ENCODE peak calls at places on chromosomes 7 and 10, in nine cellular contexts. J is tibial artery; Q is stomach; D is coronary artery; S is RWPE2; B is CD8-positive, alpha-beta T cell; U is GM20000; N is AG10803; O is cardiac muscle cell. C is an unnamed sample.

GRCh38 chr7:4045450-4045849 is 636.6 kb upstream of the FOXK1 start:
- DNase-seq in U (no peak), D (no peak), B (no peak), Q (no peak), O (no peak), N (no peak), S (no peak), J (no peak), C (no peak)

GRCh38 chr10:108787932-108788331 is 1135.4 kb downstream of the XPNPEP1 start:
- DNase-seq in B (no peak), O (no peak), Q (no peak), J (no peak), S (no peak), U (no peak), N (peak), D (no peak), C (no peak)

GRCh38 chr7:116170180-116170579 is 40.2 kb upstream of the TES start:
- DNase-seq in D (no peak), J (no peak), B (no peak), S (no peak), N (no peak), Q (no peak), U (no peak), O (no peak), C (no peak)

GRCh38 chr7:38244516-38244915 is 28.9 kb downstream of the TARP start:
- DNase-seq in D (no peak), S (no peak), Q (no peak), O (no peak), J (no peak), U (no peak), N (no peak), B (no peak), C (no peak)

GRCh38 chr10:32321016-32321631 is 25.8 kb downstream of the EPC1 start:
- DNase-seq in Q (no peak), J (no peak), D (no peak), U (no peak), N (no peak), B (no peak), O (no peak), S (no peak), C (no peak)

GRCh38 chr7:45911311-45911710 is 9.8 kb downstream of the IGFBP3 start:
- DNase-seq in Q (no peak), U (no peak), D (no peak), N (peak), B (no peak), O (no peak), S (no peak), J (no peak), C (no peak)

GRCh38 chr10:924524-924859 is 7.0 kb downstream of the LARP4B start:
- DNase-seq in O (no peak), S (no peak), Q (no peak), J (no peak), D (no peak), U (no peak), B (no peak), N (no peak), C (no peak)

GRCh38 chr10:85602306-85602705 is 764.3 kb downstream of the GRID1 start:
- DNase-seq in J (no peak), U (no peak), Q (no peak), B (no peak), O (no peak), D (no peak), N (no peak), S (no peak), C (no peak)

GRCh38 chr7:22728416-22729029 is 1.5 kb downstream of the IL6 start:
- DNase-seq in Q (no peak), J (no peak), B (no peak), S (no peak), U (no peak), D (no peak), O (peak), N (peak), C (peak)

GRCh38 chr7:24979470-24979862 is 512 bp downstream of the OSBPL3 start:
- DNase-seq in D (no peak), B (peak), J (peak), Q (peak), S (peak), O (peak), N (peak), U (peak), C (no peak)

GRCh38 chr10:86170255-86171153 is 196.1 kb downstream of the GRID1 start:
- DNase-seq in O (no peak), S (no peak), D (no peak), J (peak), N (no peak), U (peak), B (no peak), Q (no peak), C (no peak)

GRCh38 chr7:209846-210245 is 17.5 kb downstream of the FAM20C start:
- DNase-seq in D (no peak), S (no peak), O (no peak), U (no peak), B (no peak), N (no peak), J (no peak), Q (no peak), C (no peak)

GRCh38 chr10:29643785-29644501 is 9.2 kb upstream of the SVIL start:
- DNase-seq in J (peak), S (no peak), B (no peak), Q (no peak), N (peak), U (no peak), O (no peak), D (no peak), C (no peak)

GRCh38 chr7:64632029-64632428 is 33.9 kb upstream of the ZNF107 start:
- DNase-seq in Q (no peak), D (no peak), S (no peak), N (no peak), B (no peak), U (no peak), J (no peak), O (no peak), C (no peak)

GRCh38 chr7:924541-925231 is 29.8 kb downstream of the ADAP1 start:
- DNase-seq in D (no peak), S (peak), B (no peak), Q (peak), N (no peak), O (no peak), J (peak), U (peak), C (no peak)

GRCh38 chr10:91653214-91653875 is 20.5 kb upstream of the PPP1R3C start:
- DNase-seq in O (no peak), N (peak), J (no peak), B (no peak), U (no peak), S (no peak), D (no peak), Q (no peak), C (peak)

GRCh38 chr10:79206300-79207095 is 137.7 kb downstream of the ZMIZ1 start:
- DNase-seq in O (no peak), Q (no peak), J (no peak), U (no peak), S (no peak), B (no peak), D (no peak), N (no peak), C (no peak)

GRCh38 chr7:27221201-27221797 is 21.3 kb upstream of the EVX1 start:
- DNase-seq in B (no peak), S (no peak), D (no peak), J (no peak), Q (no peak), N (no peak), O (no peak), U (no peak), C (no peak)

GRCh38 chr10:105806-106205 is 29.4 kb upstream of the ZMYND11 start:
- DNase-seq in B (no peak), U (no peak), O (no peak), J (no peak), S (no peak), N (no peak), D (no peak), Q (no peak), C (no peak)

GRCh38 chr7:151759591-151760042 is 117.3 kb downstream of the PRKAG2 start:
- DNase-seq in J (peak), B (peak), N (peak), O (peak), D (no peak), U (peak), S (no peak), Q (peak), C (peak)

GRCh38 chr7:131381069-131381838 is 53.6 kb downstream of the MKLN1 start:
- DNase-seq in U (no peak), O (no peak), N (peak), J (no peak), B (no peak), Q (no peak), D (no peak), S (no peak), C (no peak)

GRCh38 chr7:51237727-51238126 is 78.9 kb downstream of the COBL start:
- DNase-seq in D (no peak), U (no peak), N (no peak), B (no peak), J (no peak), S (no peak), Q (no peak), O (no peak), C (no peak)

GRCh38 chr10:22723343-22723779 is 9.0 kb upstream of the PIP4K2A start:
- DNase-seq in B (no peak), O (no peak), D (no peak), J (no peak), S (no peak), N (no peak), Q (no peak), U (peak), C (no peak)

GRCh38 chr10:71068811-71069411 is 143.5 kb upstream of the UNC5B start:
- DNase-seq in Q (no peak), U (no peak), N (peak), O (no peak), B (no peak), S (no peak), D (peak), J (peak), C (no peak)

GRCh38 chr7:54841772-54842707 is 83.0 kb upstream of the SEC61G start:
- DNase-seq in S (no peak), N (peak), O (peak), D (no peak), U (no peak), J (no peak), Q (no peak), B (no peak), C (peak)

GRCh38 chr10:24149640-24150039 is 59.3 kb upstream of the KIAA1217 start:
- DNase-seq in Q (no peak), J (no peak), U (no peak), D (no peak), O (no peak), N (no peak), B (no peak), S (no peak), C (no peak)

GRCh38 chr10:132884691-132885271 is 57.6 kb downstream of the CFAP46 start:
- DNase-seq in J (peak), O (no peak), D (no peak), N (no peak), Q (no peak), U (no peak), B (no peak), S (peak), C (no peak)

GRCh38 chr10:35127289-35127891 is 744 bp downstream of the CREM start:
- DNase-seq in B (peak), S (peak), D (peak), U (peak), J (peak), N (peak), O (peak), Q (peak), C (no peak)

GRCh38 chr10:97717627-97718026 is 4.1 kb downstream of the MARVELD1 start:
- DNase-seq in J (peak), Q (no peak), N (no peak), U (no peak), S (no peak), D (no peak), O (no peak), B (no peak), C (no peak)

GRCh38 chr7:7188091-7188490 is 5.7 kb downstream of the C1GALT1 start:
- DNase-seq in S (no peak), O (no peak), B (no peak), Q (no peak), D (no peak), J (no peak), N (no peak), U (no peak), C (no peak)

GRCh38 chr7:33076737-33077136 is 14.2 kb upstream of the NT5C3A start:
- DNase-seq in D (no peak), B (no peak), U (no peak), O (no peak), Q (no peak), J (no peak), S (no peak), N (no peak), C (no peak)

GRCh38 chr10:68423522-68423921 is 16.4 kb upstream of the RUFY2 start:
- DNase-seq in J (no peak), D (no peak), U (no peak), O (no peak), Q (no peak), S (no peak), N (no peak), B (peak), C (no peak)

GRCh38 chr7:27154369-27154768 is 2.0 kb upstream of the HOXA3 start:
- DNase-seq in U (no peak), S (peak), D (no peak), B (no peak), J (peak), Q (peak), O (no peak), N (no peak), C (no peak)

GRCh38 chr10:126098216-126098561 is 201.8 kb downstream of the FANK1 start:
- DNase-seq in O (no peak), J (no peak), Q (no peak), N (no peak), B (no peak), S (no peak), U (no peak), D (no peak), C (no peak)

GRCh38 chr10:126092806-126093205 is 196.4 kb downstream of the FANK1 start:
- DNase-seq in B (no peak), S (no peak), Q (no peak), D (no peak), U (no peak), N (peak), J (no peak), O (no peak), C (peak)

GRCh38 chr10:126094537-126094936 is 198.2 kb downstream of the FANK1 start:
- DNase-seq in Q (no peak), N (no peak), O (no peak), D (no peak), S (no peak), J (no peak), U (no peak), B (no peak), C (no peak)

GRCh38 chr10:126101744-126102143 is 205.4 kb downstream of the FANK1 start:
- DNase-seq in N (no peak), S (no peak), O (no peak), D (no peak), U (peak), J (no peak), Q (no peak), B (no peak), C (no peak)

DNA sequence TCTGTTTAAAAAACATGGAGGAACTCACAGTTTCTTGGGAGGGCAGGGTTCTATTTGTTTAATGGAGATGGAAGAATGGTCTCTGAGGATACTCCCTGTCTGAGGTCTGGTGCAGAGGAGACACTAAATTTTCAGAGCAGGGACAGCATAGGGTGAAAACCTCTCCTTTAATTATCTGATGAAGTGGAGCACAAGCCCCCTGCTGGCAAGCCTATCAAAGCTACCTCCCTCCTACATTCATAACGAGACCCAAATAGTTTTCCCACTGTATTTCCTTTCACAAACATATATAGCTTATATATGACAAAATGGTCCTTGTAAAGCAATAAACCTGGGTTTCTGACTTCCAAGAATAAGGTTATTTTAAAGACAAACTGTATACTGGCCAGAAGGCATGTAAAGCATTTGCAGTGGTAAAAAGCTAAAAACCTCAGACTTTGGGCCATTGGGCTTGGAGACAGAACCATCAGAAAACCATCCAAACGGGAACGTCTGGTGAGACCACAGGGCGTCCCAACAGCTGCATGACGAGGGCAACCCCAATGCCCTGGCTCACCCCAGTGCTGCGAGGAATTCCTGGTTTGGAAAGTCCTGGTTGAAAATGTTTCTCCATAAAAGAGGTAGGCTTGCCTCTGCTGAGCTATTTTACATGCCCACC is 201.3 kb downstream of the FANK1 start:
- DNase-seq in J (no peak), O (no peak), N (no peak), S (no peak), B (no peak), D (no peak), U (no peak), Q (no peak), C (no peak)
- TF ChIP-seq CTCF in J (no peak), O (peak), N (no peak), S (peak), B (no peak), D (no peak), U (peak), Q (peak), C (no peak)

GRCh38 chr10:88318803-88319202 is 264.3 kb downstream of the RNLS start:
- DNase-seq in J (no peak), N (no peak), S (no peak), D (no peak), Q (no peak), B (no peak), U (no peak), O (no peak), C (no peak)
- TF ChIP-seq CTCF in J (no peak), N (peak), S (no peak), D (no peak), Q (no peak), B (no peak), U (no peak), O (no peak), C (peak)

DNA sequence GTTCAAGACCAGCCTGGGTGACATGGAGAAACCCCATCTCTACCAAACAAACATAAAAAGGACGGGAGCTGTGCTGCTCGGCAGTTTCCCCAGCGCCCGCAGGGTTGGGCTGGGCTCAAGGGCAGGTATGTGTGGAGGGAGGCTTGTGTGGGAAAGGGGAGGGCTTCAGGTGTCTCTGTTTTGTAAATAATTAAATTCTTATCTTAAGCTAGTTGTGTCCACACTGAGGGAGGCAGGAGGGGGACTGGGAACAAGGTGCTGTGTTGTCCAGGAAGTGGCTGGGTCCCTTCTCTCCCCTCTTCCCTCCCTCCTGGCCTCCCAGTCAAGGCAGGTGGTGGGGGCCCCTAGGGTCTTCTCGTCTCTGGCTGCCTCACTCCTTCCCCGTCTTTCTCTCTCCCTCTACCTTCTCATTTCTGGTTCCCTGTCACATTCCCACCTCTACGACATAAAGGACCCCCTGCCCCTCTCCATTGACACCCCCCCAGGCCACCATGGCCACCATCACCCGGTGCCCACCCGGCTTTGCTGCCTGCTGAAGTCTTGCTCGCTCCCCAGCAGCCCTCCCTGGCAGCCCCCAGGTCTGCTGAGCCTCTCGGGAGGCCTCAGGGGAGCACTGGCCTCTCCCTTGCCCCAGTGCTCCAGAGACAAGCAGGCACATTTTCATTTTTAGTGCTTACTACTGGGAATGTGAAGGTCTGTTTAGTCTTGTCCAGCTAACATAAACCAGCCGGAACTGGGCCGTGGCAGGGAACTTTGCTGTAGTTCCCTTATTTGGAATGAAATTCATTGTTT is 19.3 kb downstream of the NEURL1 start:
- DNase-seq in O (no peak), U (no peak), N (no peak), D (no peak), S (no peak), Q (peak), B (no peak), J (no peak), C (no peak)
- TF ChIP-seq CTCF in O (no peak), U (no peak), N (no peak), D (no peak), S (no peak), Q (no peak), B (no peak), J (no peak), C (no peak)

GRCh38 chr7:18610331-18610948 is 114.9 kb downstream of the HDAC9 start:
- DNase-seq in Q (no peak), O (peak), S (no peak), D (no peak), N (peak), J (no peak), B (no peak), U (peak), C (no peak)
- TF ChIP-seq CTCF in Q (peak), O (peak), S (peak), D (no peak), N (peak), J (peak), B (no peak), U (peak), C (peak)

GRCh38 chr10:124998624-124999291 is 56.8 kb downstream of the ZRANB1 start:
- DNase-seq in B (no peak), N (no peak), U (peak), O (no peak), J (peak), D (peak), S (no peak), Q (no peak), C (no peak)

GRCh38 chr10:125002044-125002422 is 60.1 kb downstream of the ZRANB1 start:
- DNase-seq in D (no peak), S (no peak), O (no peak), J (no peak), N (no peak), Q (no peak), B (no peak), U (peak), C (no peak)

GRCh38 chr10:124999433-125000365 is 57.8 kb downstream of the ZRANB1 start:
- DNase-seq in J (peak), D (peak), S (peak), N (peak), U (peak), Q (peak), O (no peak), B (no peak), C (peak)

GRCh38 chr10:125001313-125002043 is 59.6 kb downstream of the ZRANB1 start:
- DNase-seq in U (no peak), D (peak), Q (peak), O (no peak), S (no peak), N (no peak), B (no peak), J (peak), C (no peak)

GRCh38 chr10:125000366-125001312 is 58.7 kb downstream of the ZRANB1 start:
- DNase-seq in B (no peak), U (peak), N (no peak), S (no peak), O (no peak), D (peak), Q (peak), J (peak), C (peak)
- TF ChIP-seq CTCF in B (no peak), U (no peak), N (peak), S (no peak), O (peak), D (no peak), Q (no peak), J (peak), C (peak)

DNA sequence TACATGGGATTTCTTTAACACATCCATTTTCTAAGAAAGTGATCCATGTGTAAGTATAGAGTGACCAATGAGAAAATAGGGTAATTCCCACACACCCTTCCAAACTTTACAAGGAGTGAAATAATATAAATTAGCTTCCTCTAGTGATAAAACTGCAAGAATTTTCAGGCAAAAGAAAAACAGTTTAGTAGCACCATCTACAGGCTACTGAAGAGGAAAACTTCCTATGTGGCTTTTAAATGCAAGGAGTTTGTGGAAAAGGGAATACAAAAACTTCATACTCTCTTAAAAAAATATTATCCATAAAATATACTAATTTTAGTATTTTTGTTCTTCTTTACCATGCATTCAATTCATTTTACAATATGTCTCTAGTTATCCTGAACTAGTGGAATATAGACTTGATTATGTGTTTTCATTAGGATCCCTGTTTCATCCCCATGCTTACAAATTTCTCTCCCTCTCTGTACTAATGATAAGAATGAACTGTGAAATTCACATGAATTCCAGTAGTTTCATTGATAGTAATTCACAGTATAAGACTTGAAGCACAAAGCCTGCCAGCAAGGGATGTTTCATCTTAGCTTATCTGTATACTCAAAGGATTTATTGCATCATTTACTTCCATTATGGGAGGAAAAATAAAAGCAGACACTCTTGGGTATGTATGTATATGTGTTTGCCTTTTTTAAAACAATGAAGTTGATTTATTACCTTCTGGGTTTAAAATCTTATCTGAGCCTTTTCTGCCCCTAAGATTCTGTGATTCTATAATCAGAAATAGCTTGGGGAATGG is 442.9 kb downstream of the AUTS2 start:
- DNase-seq in S (no peak), N (peak), J (no peak), D (no peak), Q (no peak), O (peak), U (no peak), B (no peak), C (peak)
- TF ChIP-seq CTCF in S (peak), N (peak), J (peak), D (no peak), Q (no peak), O (peak), U (no peak), B (no peak), C (peak)